ENCODE peak calls at places on chromosomes 6 and 20, in six cellular contexts. L is WTC11, Q is iris pigment epithelial cell, E is epithelial cell of esophagus, Z is aorta, S is brain microvascular endothelial cell. I is an unnamed sample.

GRCh38 chr6:136587527-136587926 is 37.3 kb upstream of the MAP7 start:
- DNase-seq in E (no peak), Z (no peak), S (no peak), Q (no peak), L (no peak), I (no peak)

GRCh38 chr6:30507849-30508843 is 18.8 kb downstream of the HLA-E start:
- DNase-seq in S (no peak), Q (no peak), E (no peak), L (no peak), Z (no peak), I (no peak)

GRCh38 chr6:89122625-89123024 is 4.8 kb upstream of the SRSF12 start:
- DNase-seq in Q (peak), L (no peak), E (peak), S (no peak), Z (no peak), I (peak)

GRCh38 chr20:7924692-7925091 is 15.6 kb downstream of the HAO1 start:
- DNase-seq in Z (no peak), E (peak), Q (peak), S (peak), L (no peak), I (peak)

GRCh38 chr20:39871013-39871412 is 818.0 kb downstream of the MAFB start:
- DNase-seq in E (no peak), S (no peak), L (no peak), Q (no peak), Z (no peak), I (no peak)

GRCh38 chr6:40484066-40484465 is 103.1 kb downstream of the LRFN2 start:
- DNase-seq in E (no peak), Z (no peak), Q (no peak), L (no peak), S (no peak), I (no peak)

GRCh38 chr6:25404094-25404493 is 124.9 kb downstream of the CARMIL1 start:
- DNase-seq in Z (no peak), L (no peak), E (no peak), S (no peak), Q (no peak), I (no peak)

GRCh38 chr6:113674075-113674474 is 183.1 kb upstream of the MARCKS start:
- DNase-seq in E (no peak), Q (no peak), Z (no peak), L (no peak), S (no peak), I (no peak)

GRCh38 chr6:6911391-6911790 is 196.4 kb upstream of the RREB1 start:
- DNase-seq in S (no peak), L (no peak), E (no peak), Z (no peak), Q (no peak), I (no peak)

I was measured in renal cortical epithelial cell.